ENCODE peak calls at places on chromosome 5, in five cellular contexts. One of them, this sample, is unnamed.
A peak's percentile ranks its signal among the peaks of the same experiment; 100 is the strongest.

GRCh38 chr5:135333737-135334515 is 65.1 kb downstream of the MACROH2A1 start:
- DNase-seq in transverse colon: no peak
- DNase-seq in breast epithelium: no peak
- DNase-seq in H1: no peak
- DNase-seq in GM12878: no peak
- DNase-seq in this sample: no peak

GRCh38 chr5:82129723-82130285 is 148.3 kb downstream of the RPS23 start:
- DNase-seq in breast epithelium: no peak
- DNase-seq in GM12878: no peak
- DNase-seq in transverse colon: no peak
- DNase-seq in H1: no peak
- DNase-seq in this sample: no peak

GRCh38 chr5:55600536-55601208 is 65.9 kb upstream of the PLPP1 start:
- DNase-seq in H1: peak; percentile 41
- DNase-seq in transverse colon: no peak
- DNase-seq in breast epithelium: no peak
- DNase-seq in GM12878: no peak
- DNase-seq in this sample: no peak

GRCh38 chr5:82174128-82174918 is 103.8 kb downstream of the RPS23 start:
- DNase-seq in breast epithelium: no peak
- DNase-seq in H1: peak; percentile 88
- DNase-seq in GM12878: peak; percentile 83
- DNase-seq in transverse colon: peak; percentile 57
- DNase-seq in this sample: no peak

GRCh38 chr5:136080483-136081180 is 51.8 kb downstream of the TGFBI start:
- DNase-seq in H1: peak; percentile 72
- DNase-seq in transverse colon: peak; percentile 90
- DNase-seq in breast epithelium: peak; percentile 69
- DNase-seq in GM12878: peak; percentile 82
- DNase-seq in this sample: peak; percentile 57

GRCh38 chr5:77945874-77946273 is 169.7 kb upstream of the TBCA start:
- DNase-seq in transverse colon: no peak
- DNase-seq in breast epithelium: no peak
- DNase-seq in H1: no peak
- DNase-seq in GM12878: no peak
- DNase-seq in this sample: no peak

GRCh38 chr5:55180016-55180415 is 7.0 kb upstream of the CDC20B start:
- DNase-seq in GM12878: no peak
- DNase-seq in H1: no peak
- DNase-seq in transverse colon: no peak
- DNase-seq in breast epithelium: no peak
- DNase-seq in this sample: no peak

GRCh38 chr5:40477856-40478546 is 201.7 kb upstream of the PTGER4 start:
- DNase-seq in GM12878: no peak
- DNase-seq in breast epithelium: no peak
- DNase-seq in H1: no peak
- DNase-seq in transverse colon: no peak
- DNase-seq in this sample: no peak

GRCh38 chr5:147860641-147861025 is 17.9 kb upstream of the SCGB3A2 start:
- DNase-seq in transverse colon: peak; percentile 11
- DNase-seq in GM12878: no peak
- DNase-seq in H1: no peak
- DNase-seq in breast epithelium: no peak
- DNase-seq in this sample: no peak

GRCh38 chr5:139740138-139740992 is 55.2 kb upstream of the PSD2 start:
- DNase-seq in breast epithelium: no peak
- DNase-seq in GM12878: no peak
- DNase-seq in H1: no peak
- DNase-seq in transverse colon: no peak
- DNase-seq in this sample: no peak

GRCh38 chr5:10688651-10689171 is 72.3 kb downstream of the DAP start:
- DNase-seq in breast epithelium: no peak
- DNase-seq in H1: no peak
- DNase-seq in GM12878: no peak
- DNase-seq in transverse colon: no peak
- DNase-seq in this sample: no peak

GRCh38 chr5:157383151-157383810 is 76.7 kb upstream of the NIPAL4 start:
- DNase-seq in GM12878: no peak
- DNase-seq in H1: no peak
- DNase-seq in transverse colon: no peak
- DNase-seq in breast epithelium: no peak
- DNase-seq in this sample: no peak

GRCh38 chr5:38500861-38501260 is 55.6 kb downstream of the LIFR start:
- DNase-seq in transverse colon: no peak
- DNase-seq in H1: no peak
- DNase-seq in breast epithelium: no peak
- DNase-seq in GM12878: no peak
- DNase-seq in this sample: no peak

GRCh38 chr5:158953929-158954534 is 145.7 kb downstream of the EBF1 start:
- DNase-seq in breast epithelium: no peak
- DNase-seq in H1: no peak
- DNase-seq in transverse colon: no peak
- DNase-seq in GM12878: peak; percentile 98
- DNase-seq in this sample: peak; percentile 11

GRCh38 chr5:127925916-127926315 is 157.7 kb upstream of the SLC12A2 start:
- DNase-seq in transverse colon: peak; percentile 26
- DNase-seq in GM12878: no peak
- DNase-seq in breast epithelium: no peak
- DNase-seq in H1: no peak
- DNase-seq in this sample: no peak

GRCh38 chr5:53554444-53554843 is 6.0 kb upstream of the NDUFS4 start:
- DNase-seq in transverse colon: no peak
- DNase-seq in GM12878: no peak
- DNase-seq in breast epithelium: no peak
- DNase-seq in H1: no peak
- DNase-seq in this sample: no peak

GRCh38 chr5:62969409-62970120 is 390.9 kb downstream of the LRRC70 start:
- DNase-seq in H1: no peak
- DNase-seq in breast epithelium: no peak
- DNase-seq in GM12878: no peak
- DNase-seq in transverse colon: no peak
- DNase-seq in this sample: no peak

GRCh38 chr5:103207653-103208052 is 50.9 kb upstream of the MACIR start:
- DNase-seq in H1: no peak
- DNase-seq in transverse colon: no peak
- DNase-seq in GM12878: no peak
- DNase-seq in breast epithelium: no peak
- DNase-seq in this sample: no peak

GRCh38 chr5:58891072-58891970 is 308.4 kb downstream of the RAB3C start:
- DNase-seq in transverse colon: peak; percentile 69
- DNase-seq in GM12878: no peak
- DNase-seq in breast epithelium: peak; percentile 59
- DNase-seq in H1: peak; percentile 85
- DNase-seq in this sample: peak; percentile 20

GRCh38 chr5:179154991-179155955 is 95.1 kb downstream of the ZNF354C start:
- DNase-seq in H1: peak; percentile 41
- DNase-seq in transverse colon: no peak
- DNase-seq in GM12878: no peak
- DNase-seq in breast epithelium: peak; percentile 27
- DNase-seq in this sample: no peak

GRCh38 chr5:155794801-155795200 is 532.2 kb upstream of the SGCD start:
- DNase-seq in transverse colon: no peak
- DNase-seq in breast epithelium: no peak
- DNase-seq in GM12878: no peak
- DNase-seq in H1: no peak
- DNase-seq in this sample: no peak

GRCh38 chr5:89047591-89047990 is 164.6 kb upstream of the MEF2C start:
- DNase-seq in transverse colon: no peak
- DNase-seq in breast epithelium: no peak
- DNase-seq in GM12878: no peak
- DNase-seq in H1: no peak
- DNase-seq in this sample: no peak

GRCh38 chr5:83718195-83718825 is 2.3 kb downstream of the HAPLN1 start:
- DNase-seq in breast epithelium: no peak
- DNase-seq in transverse colon: peak; percentile 17
- DNase-seq in H1: no peak
- DNase-seq in GM12878: no peak
- DNase-seq in this sample: peak; percentile 15

GRCh38 chr5:96247097-96247675 is 185.9 kb downstream of the PCSK1 start:
- DNase-seq in H1: no peak
- DNase-seq in GM12878: no peak
- DNase-seq in transverse colon: no peak
- DNase-seq in breast epithelium: no peak
- DNase-seq in this sample: no peak

GRCh38 chr5:105684799-105685198 is 1985.9 kb downstream of the EFNA5 start:
- DNase-seq in transverse colon: no peak
- DNase-seq in H1: no peak
- DNase-seq in GM12878: no peak
- DNase-seq in breast epithelium: no peak
- DNase-seq in this sample: no peak

GRCh38 chr5:32098291-32098690 is 75.8 kb downstream of the GOLPH3 start:
- DNase-seq in breast epithelium: no peak
- DNase-seq in GM12878: no peak
- DNase-seq in H1: no peak
- DNase-seq in transverse colon: no peak
- DNase-seq in this sample: no peak

GRCh38 chr5:16983022-16983639 is 47.0 kb upstream of the MYO10 start:
- DNase-seq in transverse colon: no peak
- DNase-seq in H1: no peak
- DNase-seq in GM12878: no peak
- DNase-seq in breast epithelium: no peak
- DNase-seq in this sample: no peak

GRCh38 chr5:42703238-42703637 is 53.4 kb upstream of the CCDC152 start:
- DNase-seq in transverse colon: no peak
- DNase-seq in H1: no peak
- DNase-seq in GM12878: no peak
- DNase-seq in breast epithelium: no peak
- DNase-seq in this sample: no peak

GRCh38 chr5:56129288-56129687 is 103.8 kb downstream of the ANKRD55 start:
- DNase-seq in H1: no peak
- DNase-seq in GM12878: no peak
- DNase-seq in breast epithelium: no peak
- DNase-seq in transverse colon: no peak
- DNase-seq in this sample: no peak

GRCh38 chr5:134195666-134196065 is 18.9 kb upstream of the SKP1 start:
- DNase-seq in H1: no peak
- DNase-seq in transverse colon: no peak
- DNase-seq in GM12878: no peak
- DNase-seq in breast epithelium: no peak
- DNase-seq in this sample: no peak

DNA sequence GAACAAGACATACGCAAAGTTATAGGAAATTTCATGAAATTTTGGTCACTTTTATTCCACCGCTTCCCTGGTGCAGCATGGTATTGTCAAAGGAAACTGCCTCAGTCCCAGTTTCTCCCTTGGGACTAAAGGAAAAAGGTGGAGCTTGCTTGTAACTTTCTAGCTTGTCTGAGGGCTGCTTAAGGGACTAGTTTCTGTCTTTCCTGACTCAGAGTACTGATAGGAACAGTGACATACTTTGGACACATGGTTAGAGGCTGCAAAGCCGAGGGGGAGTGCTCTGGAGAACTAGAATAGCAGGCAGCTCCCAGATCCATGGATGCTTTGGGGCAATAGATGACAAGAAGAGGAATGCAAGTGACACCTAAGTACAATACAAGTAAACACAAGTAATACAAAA is 136.7 kb downstream of the CDC42SE2 start:
- DNase-seq in H1: no peak
- DNase-seq in GM12878: no peak
- DNase-seq in transverse colon: no peak
- DNase-seq in breast epithelium: no peak
- DNase-seq in this sample: no peak
- TF ChIP-seq POLR2AphosphoS5 in H1: no peak
- TF ChIP-seq POLR2AphosphoS5 in GM12878: peak; percentile 54
- TF ChIP-seq POLR2AphosphoS5 in transverse colon: no peak
- TF ChIP-seq POLR2AphosphoS5 in breast epithelium: no peak
- TF ChIP-seq POLR2AphosphoS5 in this sample: no peak

GRCh38 chr5:76626738-76627137 is 3.5 kb upstream of the F2RL2 start:
- DNase-seq in H1: no peak
- DNase-seq in breast epithelium: no peak
- DNase-seq in transverse colon: no peak
- DNase-seq in GM12878: no peak
- DNase-seq in this sample: no peak
- TF ChIP-seq POLR2A in H1: no peak
- TF ChIP-seq POLR2A in breast epithelium: no peak
- TF ChIP-seq POLR2A in transverse colon: no peak
- TF ChIP-seq POLR2A in GM12878: no peak
- TF ChIP-seq POLR2A in this sample: no peak

DNA sequence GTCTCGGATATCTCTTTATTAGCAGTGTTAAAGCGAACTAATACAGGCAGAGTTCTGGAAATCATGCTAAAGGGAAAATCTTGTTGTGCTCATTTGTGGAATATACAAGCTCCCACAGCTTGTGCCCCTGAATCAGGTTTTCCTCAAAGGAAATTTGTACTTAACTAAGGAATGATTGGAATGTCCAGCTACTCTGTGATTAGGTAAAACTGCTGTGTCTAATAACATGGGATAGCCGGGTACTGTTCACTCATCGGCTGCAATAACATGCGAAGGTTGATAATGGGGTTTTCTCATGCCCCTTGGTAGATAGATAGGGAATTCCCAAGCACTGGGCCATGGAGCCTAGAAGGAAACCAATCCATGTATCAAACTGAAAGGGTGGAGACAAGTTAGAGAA is 306.7 kb downstream of the NR2F1-AS1 start:
- DNase-seq in H1: no peak
- DNase-seq in GM12878: no peak
- DNase-seq in transverse colon: no peak
- DNase-seq in breast epithelium: no peak
- DNase-seq in this sample: no peak
- TF ChIP-seq POLR2AphosphoS5 in H1: no peak
- TF ChIP-seq POLR2AphosphoS5 in GM12878: no peak
- TF ChIP-seq POLR2AphosphoS5 in transverse colon: no peak
- TF ChIP-seq POLR2AphosphoS5 in breast epithelium: no peak
- TF ChIP-seq POLR2AphosphoS5 in this sample: no peak

GRCh38 chr5:141084487-141084989 is 9.9 kb upstream of the PCDHB2 start:
- DNase-seq in GM12878: no peak
- DNase-seq in breast epithelium: peak; percentile 64
- DNase-seq in transverse colon: peak; percentile 18
- DNase-seq in H1: peak; percentile 66
- DNase-seq in this sample: no peak
- TF ChIP-seq POLR2A in GM12878: no peak
- TF ChIP-seq POLR2A in breast epithelium: no peak
- TF ChIP-seq POLR2A in transverse colon: no peak
- TF ChIP-seq POLR2A in H1: peak; percentile 66
- TF ChIP-seq POLR2A in this sample: no peak

GRCh38 chr5:14491505-14491904 is 90.1 kb upstream of the OTULINL start:
- DNase-seq in H1: no peak
- DNase-seq in breast epithelium: no peak
- DNase-seq in GM12878: no peak
- DNase-seq in transverse colon: no peak
- DNase-seq in this sample: no peak
- TF ChIP-seq POLR2AphosphoS5 in H1: no peak
- TF ChIP-seq POLR2AphosphoS5 in breast epithelium: no peak
- TF ChIP-seq POLR2AphosphoS5 in GM12878: no peak
- TF ChIP-seq POLR2AphosphoS5 in transverse colon: no peak
- TF ChIP-seq POLR2AphosphoS5 in this sample: peak; percentile 18